ENCODE peak calls at places on chromosomes 2 and 18, in five cellular contexts. D is IMR-90, W is A549, B is stomach, L is HCT116. T is an unnamed sample.

GRCh38 chr2:109264595-109265328 is 135.8 kb downstream of the SH3RF3 start:
- DNase-seq in D (peak), W (no peak), B (no peak), L (no peak), T (no peak)

GRCh38 chr18:45843019-45843418 is 17.5 kb downstream of the SIGLEC15 start:
- DNase-seq in D (no peak), W (no peak), B (no peak), L (no peak), T (no peak)

GRCh38 chr2:150228936-150229335 is 258.5 kb downstream of the RND3 start:
- DNase-seq in D (no peak), W (no peak), B (no peak), L (no peak), T (no peak)

GRCh38 chr2:138433995-138434991 is 67.3 kb upstream of the SPOPL start:
- DNase-seq in D (peak), W (no peak), B (no peak), L (no peak), T (peak)

GRCh38 chr2:3130889-3131635 is 246.6 kb downstream of the EIPR1 start:
- DNase-seq in D (no peak), W (no peak), B (peak), L (no peak), T (no peak)

GRCh38 chr18:6414118-6414722 is 491 bp downstream of the L3MBTL4 start:
- DNase-seq in D (no peak), W (no peak), B (peak), L (no peak), T (no peak)

GRCh38 chr2:130987519-130988425 is 105.5 kb downstream of the FAM168B start:
- DNase-seq in D (no peak), W (no peak), B (no peak), L (no peak), T (no peak)

GRCh38 chr2:197054437-197054836 is 127.9 kb upstream of the PGAP1 start:
- DNase-seq in D (no peak), W (no peak), B (no peak), L (no peak), T (no peak)

GRCh38 chr18:68499141-68499540 is 215.8 kb downstream of the TMX3 start:
- DNase-seq in D (no peak), W (no peak), B (no peak), L (no peak), T (no peak)

GRCh38 chr18:32018331-32019250 is at the start of gene RNF125:
- DNase-seq in D (peak), W (peak), B (peak), L (peak), T (peak)

GRCh38 chr2:200450288-200450687 is 59.6 kb downstream of the KCTD18 start:
- DNase-seq in D (no peak), W (no peak), B (no peak), L (no peak), T (no peak)

GRCh38 chr2:62140785-62141740 is 54.9 kb upstream of the B3GNT2 start:
- DNase-seq in D (no peak), W (no peak), B (no peak), L (no peak), T (no peak)

GRCh38 chr2:182854405-182855105 is 11.9 kb downstream of the FRZB start:
- DNase-seq in D (peak), W (no peak), B (no peak), L (no peak), T (no peak)

GRCh38 chr2:227888289-227888688 is 16.9 kb downstream of the DAW1 start:
- DNase-seq in D (no peak), W (peak), B (no peak), L (peak), T (no peak)

GRCh38 chr2:134919360-134920210 is 963 bp downstream of the CCNT2 start:
- DNase-seq in D (peak), W (peak), B (peak), L (no peak), T (peak)

GRCh38 chr2:129492528-129492927 is 486.9 kb upstream of the RAB6C start:
- DNase-seq in D (no peak), W (no peak), B (no peak), L (no peak), T (no peak)

GRCh38 chr2:163730556-163730955 is 5.3 kb downstream of the FIGN start:
- DNase-seq in D (no peak), W (no peak), B (no peak), L (no peak), T (no peak)

GRCh38 chr2:172380436-172381274 is 46.7 kb upstream of the ITGA6 start:
- DNase-seq in D (no peak), W (no peak), B (no peak), L (no peak), T (no peak)

GRCh38 chr2:23900927-23901322 is 26.0 kb downstream of the ATAD2B start:
- DNase-seq in D (peak), W (peak), B (no peak), L (peak), T (peak)

GRCh38 chr18:48667276-48668254 is 128.7 kb downstream of the CTIF start:
- DNase-seq in D (peak), W (peak), B (no peak), L (no peak), T (no peak)

GRCh38 chr2:10963155-10963554 is 51.4 kb downstream of the KCNF1 start:
- DNase-seq in D (peak), W (no peak), B (no peak), L (no peak), T (no peak)

GRCh38 chr2:69340101-69340775 is 46.8 kb downstream of the GFPT1 start:
- DNase-seq in D (peak), W (no peak), B (no peak), L (no peak), T (no peak)

GRCh38 chr2:65037178-65037577 is 19.0 kb upstream of the CEP68 start:
- DNase-seq in D (no peak), W (no peak), B (no peak), L (no peak), T (no peak)

GRCh38 chr2:235493775-235494715 is at the start of gene AGAP1:
- DNase-seq in D (peak), W (peak), B (peak), L (peak), T (peak)
- TF ChIP-seq POLR2A in D (no peak), W (peak), B (no peak), L (peak), T (no peak)

GRCh38 chr2:241658296-241658695 is 20.8 kb downstream of the ATG4B start:
- DNase-seq in D (no peak), W (no peak), B (no peak), L (no peak), T (no peak)
- TF ChIP-seq POLR2A in D (no peak), W (no peak), B (no peak), L (no peak), T (no peak)

GRCh38 chr2:224268441-224268840 is 133.5 kb downstream of the FAM124B start:
- DNase-seq in D (peak), W (peak), B (no peak), L (no peak), T (no peak)
- TF ChIP-seq POLR2A in D (no peak), W (no peak), B (no peak), L (no peak), T (no peak)

DNA sequence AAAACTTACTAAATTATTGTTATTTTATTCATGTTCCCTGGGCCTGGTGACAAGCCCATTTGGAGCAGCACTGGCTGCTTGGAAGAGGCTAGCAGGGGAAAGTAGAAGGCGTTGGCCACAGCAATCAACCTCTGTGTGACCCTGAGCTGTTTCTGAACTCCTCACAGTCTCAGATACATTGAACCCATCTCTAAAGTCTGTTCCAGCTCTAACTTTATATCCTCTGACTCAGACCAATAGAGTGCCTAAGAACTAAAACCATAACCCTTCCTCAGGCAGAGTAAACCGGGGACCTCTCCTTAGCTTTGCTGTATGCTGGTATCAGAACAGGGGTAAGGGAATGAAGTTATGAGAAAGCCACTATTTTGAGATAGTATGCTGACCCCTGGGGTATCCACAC is 96.4 kb upstream of the NOL4 start:
- DNase-seq in D (no peak), W (no peak), B (no peak), L (no peak), T (no peak)
- TF ChIP-seq POLR2A in D (no peak), W (no peak), B (no peak), L (no peak), T (no peak)